ENCODE peak calls at places on chromosomes 4 and X, in four cellular contexts. Y is cardiac muscle cell, Z is pancreas, U is HCT116. O is an unnamed sample.

GRCh38 chr4:2954358-2955185 is 8.6 kb downstream of the NOP14 start:
- DNase-seq in Y (no peak), Z (no peak), U (peak; percentile 13), O (peak; percentile 27)

GRCh38 chr4:123603165-123603564 is 206.6 kb downstream of the SPRY1 start:
- DNase-seq in Y (peak; percentile 4), Z (no peak), U (no peak), O (no peak)

GRCh38 chr4:140368686-140369085 is 4.8 kb upstream of the SCOC start:
- DNase-seq in Y (no peak), Z (no peak), U (no peak), O (no peak)

GRCh38 chrX:101260435-101260834 is 30.7 kb downstream of the TAF7L start:
- DNase-seq in Y (peak; percentile 10), Z (no peak), U (no peak), O (no peak)

GRCh38 chr4:8305851-8306361 is 36.4 kb downstream of the HTRA3 start:
- DNase-seq in Y (no peak), Z (no peak), U (no peak), O (peak; percentile 7)

GRCh38 chr4:52658671-52659015 is 458 bp downstream of the USP46 start:
- DNase-seq in Y (no peak), Z (no peak), U (no peak), O (no peak)

GRCh38 chrX:64152857-64153256 is 52.7 kb downstream of the AMER1 start:
- DNase-seq in Y (no peak), Z (no peak), U (no peak), O (no peak)

GRCh38 chr4:71307729-71308128 is 31.1 kb upstream of the SLC4A4 start:
- DNase-seq in Y (no peak), Z (no peak), U (no peak), O (no peak)

GRCh38 chrX:34903316-34903715 is 39.3 kb upstream of the FAM47B start:
- DNase-seq in Y (no peak), Z (no peak), U (no peak), O (no peak)

GRCh38 chr4:54067163-54067562 is 2.8 kb upstream of the CHIC2 start:
- DNase-seq in Y (no peak), Z (peak; percentile 15), U (peak; percentile 60), O (no peak)

GRCh38 chrX:5748751-5749150 is 479.9 kb downstream of the NLGN4X start:
- DNase-seq in Y (no peak), Z (no peak), U (no peak), O (no peak)

GRCh38 chr4:92307156-92307555 is 3.4 kb downstream of the GRID2 start:
- DNase-seq in Y (no peak), Z (no peak), U (no peak), O (no peak)

GRCh38 chr4:83389037-83389755 is 54.5 kb upstream of the HPSE start:
- DNase-seq in Y (no peak), Z (peak; percentile 16), U (no peak), O (no peak)

GRCh38 chr4:169120624-169121023 is 110.6 kb upstream of the CBR4 start:
- DNase-seq in Y (no peak), Z (no peak), U (no peak), O (no peak)

GRCh38 chrX:105017641-105018040 is 202.9 kb downstream of the TEX13A start:
- DNase-seq in Y (no peak), Z (no peak), U (no peak), O (no peak)

GRCh38 chrX:71542411-71542810 is 9.5 kb downstream of the OGT start:
- DNase-seq in Y (no peak), Z (no peak), U (no peak), O (no peak)

DNA sequence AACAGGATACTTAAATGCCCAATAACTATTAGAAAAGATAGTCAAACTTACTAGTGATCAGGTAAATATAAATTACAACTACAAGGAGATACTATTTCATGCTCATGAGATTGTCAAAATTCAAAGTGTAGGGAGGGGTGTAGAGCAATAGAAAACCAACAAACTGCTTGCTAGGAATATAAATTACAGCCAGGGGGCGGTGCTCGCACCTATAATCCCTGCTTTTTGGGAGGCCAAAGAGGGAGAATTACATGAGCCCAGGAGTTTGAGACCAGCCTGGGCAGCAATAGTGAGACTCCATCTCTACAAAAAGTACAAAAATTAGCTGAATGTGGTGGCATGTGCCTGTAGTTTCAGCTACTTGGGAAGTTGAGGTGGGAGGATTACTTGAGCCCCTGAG is 556.5 kb upstream of the NR3C2 start:
- DNase-seq in Y (peak; percentile 29), Z (no peak), U (peak; percentile 24), O (peak; percentile 23)
- TF ChIP-seq CTCF in Y (peak; percentile 7), Z (no peak), U (peak; percentile 53), O (peak; percentile 53)

DNA sequence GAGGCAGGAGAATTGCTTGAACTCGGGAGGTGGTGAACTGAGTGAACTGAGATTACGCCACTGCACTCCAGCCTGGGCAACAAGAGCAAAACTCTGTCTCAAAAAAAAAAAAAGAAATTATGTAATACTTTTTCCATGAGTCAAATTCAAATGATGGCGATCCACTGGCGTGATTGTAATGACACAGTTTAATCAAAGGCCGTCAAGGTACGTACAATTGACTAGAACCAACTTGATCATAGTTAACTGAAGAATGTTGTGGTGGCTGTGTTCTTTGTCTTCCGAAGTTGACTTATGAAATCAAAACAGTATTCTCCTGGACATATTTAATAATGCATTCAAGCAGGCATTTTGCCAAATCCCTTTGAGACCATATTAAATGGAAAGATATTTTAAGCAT is 318.6 kb upstream of the FAT1 start:
- DNase-seq in Y (no peak), Z (no peak), U (no peak), O (no peak)
- H3K27me3 ChIP-seq in Y (no peaks in the 10 kb centered on the region), Z (no peaks in the 10 kb centered on the region), U (no peaks in the 10 kb centered on the region), O (no peaks in the 10 kb centered on the region)

DNA sequence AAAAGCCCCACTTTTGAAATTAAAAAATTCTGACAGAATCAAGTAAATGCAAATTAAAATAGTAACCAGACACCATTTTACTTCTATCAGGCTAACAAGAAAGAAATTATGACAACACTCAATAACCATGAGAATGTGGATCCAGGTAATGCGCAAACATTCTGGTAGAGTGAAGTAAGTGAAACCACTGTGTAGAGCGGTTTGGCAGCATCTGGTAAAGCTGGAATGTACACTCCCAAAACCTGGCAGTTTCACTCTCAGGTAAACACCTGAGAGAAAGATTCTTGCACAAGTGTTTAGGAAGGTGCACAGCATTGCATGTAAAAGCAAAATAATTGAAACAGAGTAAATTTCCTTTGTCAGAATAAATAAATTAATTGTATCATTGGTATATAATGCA is 81.8 kb downstream of the TRIML1 start:
- DNase-seq in Y (no peak), Z (no peak), U (no peak), O (no peak)
- TF ChIP-seq CTCF in Y (no peak), Z (no peak), U (no peak), O (no peak)

DNA sequence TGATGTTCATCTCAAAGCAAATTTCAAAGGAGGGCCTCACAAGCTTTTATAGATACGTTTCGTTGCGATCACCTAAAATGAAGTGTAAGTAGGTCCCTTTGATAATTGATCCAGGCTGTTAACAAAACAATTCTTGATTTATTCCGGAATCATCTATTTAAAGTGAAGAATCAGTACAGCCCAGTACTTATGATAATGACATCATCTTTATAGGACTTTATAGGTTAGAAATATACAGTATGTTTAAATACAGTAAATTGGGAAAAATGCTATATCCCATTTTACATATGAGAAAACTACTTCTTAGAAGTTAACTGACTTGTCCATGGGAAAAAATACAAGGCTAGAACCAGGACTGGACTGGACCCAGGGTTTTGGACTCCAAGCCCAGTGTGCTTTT is 3.7 kb downstream of the PTCHD1 start:
- DNase-seq in Y (no peak), Z (no peak), U (no peak), O (no peak)
- H3K27me3 ChIP-seq in Y (peaks cover 52% of the 10 kb centered on the region), Z (peaks cover 9% of the 10 kb centered on the region), U (peaks cover 3% of the 10 kb centered on the region), O (peaks cover 41% of the 10 kb centered on the region)

GRCh38 chr4:157291071-157291470 is 70.5 kb downstream of the GRIA2 start:
- DNase-seq in Y (no peak), Z (no peak), U (no peak), O (no peak)
- TF ChIP-seq CTCF in Y (no peak), Z (no peak), U (no peak), O (peak; percentile 28)

GRCh38 chr4:88892646-88893045 is 164.3 kb downstream of the FAM13A start:
- DNase-seq in Y (no peak), Z (no peak), U (no peak), O (no peak)
- H3K27me3 ChIP-seq in Y (no peaks in the 10 kb centered on the region), Z (no peaks in the 10 kb centered on the region), U (no peaks in the 10 kb centered on the region), O (no peaks in the 10 kb centered on the region)

GRCh38 chr4:135718019-135718418 is 1516.4 kb upstream of the PABPC4L start:
- DNase-seq in Y (no peak), Z (no peak), U (peak; percentile 8), O (no peak)
- TF ChIP-seq CTCF in Y (no peak), Z (no peak), U (no peak), O (no peak)

GRCh38 chrX:3962511-3963350 is 249.3 kb upstream of the PRKX start:
- DNase-seq in Y (peak; percentile 45), Z (peak; percentile 7), U (no peak), O (no peak)

GRCh38 chrX:3968749-3969148 is 255.3 kb upstream of the PRKX start:
- DNase-seq in Y (no peak), Z (no peak), U (no peak), O (no peak)

GRCh38 chrX:3960952-3961351 is 247.5 kb upstream of the PRKX start:
- DNase-seq in Y (no peak), Z (no peak), U (no peak), O (no peak)

GRCh38 chrX:3963980-3964379 is 250.5 kb upstream of the PRKX start:
- DNase-seq in Y (no peak), Z (no peak), U (no peak), O (no peak)
- H3K27me3 ChIP-seq in Y (no peaks in the 10 kb centered on the region), Z (no peaks in the 10 kb centered on the region), U (no peaks in the 10 kb centered on the region), O (no peaks in the 10 kb centered on the region)

DNA sequence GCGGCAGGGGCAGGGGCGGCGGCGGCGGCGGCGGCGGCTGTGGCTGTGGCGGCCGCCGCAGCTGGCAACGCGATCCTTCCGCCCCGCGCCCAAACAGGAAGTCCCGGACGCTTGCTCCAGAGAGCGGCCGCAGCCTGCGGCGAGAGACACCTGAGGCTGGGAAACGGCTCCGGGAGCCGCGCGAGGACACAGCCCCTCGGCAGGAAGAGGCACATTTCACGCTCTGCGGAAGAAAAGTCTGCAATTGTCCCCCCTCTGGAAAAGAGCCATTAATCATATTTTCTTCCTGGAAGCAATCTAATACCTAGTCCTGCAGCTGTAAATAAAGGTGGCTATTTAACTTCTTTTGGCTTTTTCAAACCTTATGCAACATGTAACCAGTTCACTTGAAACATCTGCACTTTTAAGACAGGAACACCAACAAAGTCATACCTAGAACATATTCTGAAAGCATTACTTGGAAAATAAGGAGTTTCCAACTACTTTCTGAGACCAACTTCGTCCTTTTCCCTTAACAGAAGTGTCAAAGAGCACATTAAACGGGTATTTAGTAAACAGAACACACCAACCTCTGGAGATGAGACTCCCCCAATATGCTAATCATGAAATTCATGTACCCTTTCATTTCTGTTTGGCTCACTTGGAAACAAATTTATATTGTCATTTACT is 69.0 kb downstream of the NOCT start:
- DNase-seq in Y (peak; percentile 92), Z (no peak), U (no peak), O (no peak)
- TF ChIP-seq CTCF in Y (no peak), Z (no peak), U (no peak), O (no peak)

GRCh38 chrX:69126642-69127041 is 38.6 kb downstream of the PJA1 start:
- DNase-seq in Y (no peak), Z (no peak), U (no peak), O (no peak)
- H3K27me3 ChIP-seq in Y (no peaks in the 10 kb centered on the region), Z (no peaks in the 10 kb centered on the region), U (no peaks in the 10 kb centered on the region), O (no peaks in the 10 kb centered on the region)

O was measured in BE2C.